ENCODE peak calls at places on chromosomes 13 and 19, in six cellular contexts. One of them, this sample, is unnamed.

GRCh38 chr13:48476215-48476614 is 56.7 kb downstream of the RCBTB2 start:
- DNase-seq in stimulated activated CD4-positive, alpha-beta T cell treated with anti-CD3 and anti-CD28 coated beads, Interleukin-1b, Interleukin-23, amount 100 ng/mL, for 24 hours: no peak
- DNase-seq in effector CD4-positive, alpha-beta T cell: no peak
- DNase-seq in NCI-H460: no peak
- DNase-seq in frontal cortex: no peak
- DNase-seq in psoas muscle: no peak
- DNase-seq in this sample: no peak

GRCh38 chr19:35248310-35249145 is at the start of gene LSR:
- DNase-seq in stimulated activated CD4-positive, alpha-beta T cell treated with anti-CD3 and anti-CD28 coated beads, Interleukin-1b, Interleukin-23, amount 100 ng/mL, for 24 hours: peak
- DNase-seq in effector CD4-positive, alpha-beta T cell: peak
- DNase-seq in NCI-H460: no peak
- DNase-seq in frontal cortex: no peak
- DNase-seq in psoas muscle: no peak
- DNase-seq in this sample: no peak

GRCh38 chr13:101007245-101007644 is 332.6 kb upstream of the TMTC4 start:
- DNase-seq in stimulated activated CD4-positive, alpha-beta T cell treated with anti-CD3 and anti-CD28 coated beads, Interleukin-1b, Interleukin-23, amount 100 ng/mL, for 24 hours: no peak
- DNase-seq in effector CD4-positive, alpha-beta T cell: no peak
- DNase-seq in NCI-H460: no peak
- DNase-seq in frontal cortex: no peak
- DNase-seq in psoas muscle: no peak
- DNase-seq in this sample: no peak

GRCh38 chr19:805161-805561 is 7.9 kb downstream of the PTBP1 start:
- DNase-seq in stimulated activated CD4-positive, alpha-beta T cell treated with anti-CD3 and anti-CD28 coated beads, Interleukin-1b, Interleukin-23, amount 100 ng/mL, for 24 hours: no peak
- DNase-seq in effector CD4-positive, alpha-beta T cell: no peak
- DNase-seq in NCI-H460: no peak
- DNase-seq in frontal cortex: no peak
- DNase-seq in psoas muscle: no peak
- DNase-seq in this sample: no peak

GRCh38 chr19:47356900-47357299 is 7.8 kb downstream of the DHX34 start:
- DNase-seq in stimulated activated CD4-positive, alpha-beta T cell treated with anti-CD3 and anti-CD28 coated beads, Interleukin-1b, Interleukin-23, amount 100 ng/mL, for 24 hours: no peak
- DNase-seq in effector CD4-positive, alpha-beta T cell: no peak
- DNase-seq in NCI-H460: no peak
- DNase-seq in frontal cortex: no peak
- DNase-seq in psoas muscle: no peak
- DNase-seq in this sample: no peak

GRCh38 chr19:58056261-58056660 is 2.8 kb upstream of the ZNF135 start:
- DNase-seq in stimulated activated CD4-positive, alpha-beta T cell treated with anti-CD3 and anti-CD28 coated beads, Interleukin-1b, Interleukin-23, amount 100 ng/mL, for 24 hours: no peak
- DNase-seq in effector CD4-positive, alpha-beta T cell: no peak
- DNase-seq in NCI-H460: no peak
- DNase-seq in frontal cortex: no peak
- DNase-seq in psoas muscle: no peak
- DNase-seq in this sample: no peak

GRCh38 chr19:47813304-47813994 is 8.3 kb upstream of the CRX start:
- DNase-seq in stimulated activated CD4-positive, alpha-beta T cell treated with anti-CD3 and anti-CD28 coated beads, Interleukin-1b, Interleukin-23, amount 100 ng/mL, for 24 hours: peak
- DNase-seq in effector CD4-positive, alpha-beta T cell: peak
- DNase-seq in NCI-H460: peak
- DNase-seq in frontal cortex: peak
- DNase-seq in psoas muscle: peak
- DNase-seq in this sample: peak

GRCh38 chr13:71789952-71790351 is 77.1 kb downstream of the DACH1 start:
- DNase-seq in stimulated activated CD4-positive, alpha-beta T cell treated with anti-CD3 and anti-CD28 coated beads, Interleukin-1b, Interleukin-23, amount 100 ng/mL, for 24 hours: no peak
- DNase-seq in effector CD4-positive, alpha-beta T cell: no peak
- DNase-seq in NCI-H460: no peak
- DNase-seq in frontal cortex: no peak
- DNase-seq in psoas muscle: no peak
- DNase-seq in this sample: no peak

GRCh38 chr13:43291289-43292055 is 268.1 kb downstream of the DNAJC15 start:
- DNase-seq in stimulated activated CD4-positive, alpha-beta T cell treated with anti-CD3 and anti-CD28 coated beads, Interleukin-1b, Interleukin-23, amount 100 ng/mL, for 24 hours: no peak
- DNase-seq in effector CD4-positive, alpha-beta T cell: no peak
- DNase-seq in NCI-H460: no peak
- DNase-seq in frontal cortex: no peak
- DNase-seq in psoas muscle: no peak
- DNase-seq in this sample: no peak

GRCh38 chr13:93915269-93915809 is 564.1 kb downstream of the DCT start:
- DNase-seq in stimulated activated CD4-positive, alpha-beta T cell treated with anti-CD3 and anti-CD28 coated beads, Interleukin-1b, Interleukin-23, amount 100 ng/mL, for 24 hours: no peak
- DNase-seq in effector CD4-positive, alpha-beta T cell: no peak
- DNase-seq in NCI-H460: no peak
- DNase-seq in frontal cortex: no peak
- DNase-seq in psoas muscle: no peak
- DNase-seq in this sample: no peak

GRCh38 chr19:28289294-28290063 is 923.5 kb downstream of the UQCRFS1 start:
- DNase-seq in stimulated activated CD4-positive, alpha-beta T cell treated with anti-CD3 and anti-CD28 coated beads, Interleukin-1b, Interleukin-23, amount 100 ng/mL, for 24 hours: no peak
- DNase-seq in effector CD4-positive, alpha-beta T cell: no peak
- DNase-seq in NCI-H460: no peak
- DNase-seq in frontal cortex: peak
- DNase-seq in psoas muscle: no peak
- DNase-seq in this sample: peak

GRCh38 chr19:2345794-2346663 is 14.0 kb upstream of the TMPRSS9 start:
- DNase-seq in stimulated activated CD4-positive, alpha-beta T cell treated with anti-CD3 and anti-CD28 coated beads, Interleukin-1b, Interleukin-23, amount 100 ng/mL, for 24 hours: no peak
- DNase-seq in effector CD4-positive, alpha-beta T cell: no peak
- DNase-seq in NCI-H460: no peak
- DNase-seq in frontal cortex: no peak
- DNase-seq in psoas muscle: peak
- DNase-seq in this sample: no peak

GRCh38 chr13:63420685-63421084 is 2005.0 kb upstream of the PCDH20 start:
- DNase-seq in stimulated activated CD4-positive, alpha-beta T cell treated with anti-CD3 and anti-CD28 coated beads, Interleukin-1b, Interleukin-23, amount 100 ng/mL, for 24 hours: no peak
- DNase-seq in effector CD4-positive, alpha-beta T cell: no peak
- DNase-seq in NCI-H460: no peak
- DNase-seq in frontal cortex: no peak
- DNase-seq in psoas muscle: no peak
- DNase-seq in this sample: no peak

GRCh38 chr13:80473695-80474094 is 132.8 kb upstream of the SPRY2 start:
- DNase-seq in stimulated activated CD4-positive, alpha-beta T cell treated with anti-CD3 and anti-CD28 coated beads, Interleukin-1b, Interleukin-23, amount 100 ng/mL, for 24 hours: no peak
- DNase-seq in effector CD4-positive, alpha-beta T cell: no peak
- DNase-seq in NCI-H460: peak
- DNase-seq in frontal cortex: no peak
- DNase-seq in psoas muscle: no peak
- DNase-seq in this sample: no peak

GRCh38 chr13:40692946-40693345 is 26.5 kb upstream of the FOXO1 start:
- DNase-seq in stimulated activated CD4-positive, alpha-beta T cell treated with anti-CD3 and anti-CD28 coated beads, Interleukin-1b, Interleukin-23, amount 100 ng/mL, for 24 hours: no peak
- DNase-seq in effector CD4-positive, alpha-beta T cell: no peak
- DNase-seq in NCI-H460: no peak
- DNase-seq in frontal cortex: no peak
- DNase-seq in psoas muscle: no peak
- DNase-seq in this sample: no peak

GRCh38 chr13:50326746-50327145 is 311.5 kb downstream of the KCNRG start:
- DNase-seq in stimulated activated CD4-positive, alpha-beta T cell treated with anti-CD3 and anti-CD28 coated beads, Interleukin-1b, Interleukin-23, amount 100 ng/mL, for 24 hours: no peak
- DNase-seq in effector CD4-positive, alpha-beta T cell: no peak
- DNase-seq in NCI-H460: no peak
- DNase-seq in frontal cortex: no peak
- DNase-seq in psoas muscle: no peak
- DNase-seq in this sample: no peak

GRCh38 chr13:80342541-80343371 is 1.8 kb upstream of the SPRY2 start:
- DNase-seq in stimulated activated CD4-positive, alpha-beta T cell treated with anti-CD3 and anti-CD28 coated beads, Interleukin-1b, Interleukin-23, amount 100 ng/mL, for 24 hours: peak
- DNase-seq in effector CD4-positive, alpha-beta T cell: peak
- DNase-seq in NCI-H460: peak
- DNase-seq in frontal cortex: peak
- DNase-seq in psoas muscle: peak
- DNase-seq in this sample: peak

GRCh38 chr19:46426506-46427162 is 2.1 kb downstream of the PNMA8C start:
- DNase-seq in stimulated activated CD4-positive, alpha-beta T cell treated with anti-CD3 and anti-CD28 coated beads, Interleukin-1b, Interleukin-23, amount 100 ng/mL, for 24 hours: peak
- DNase-seq in effector CD4-positive, alpha-beta T cell: no peak
- DNase-seq in NCI-H460: peak
- DNase-seq in frontal cortex: peak
- DNase-seq in psoas muscle: peak
- DNase-seq in this sample: peak

GRCh38 chr13:32804673-32805260 is 211.5 kb upstream of the KL start:
- DNase-seq in stimulated activated CD4-positive, alpha-beta T cell treated with anti-CD3 and anti-CD28 coated beads, Interleukin-1b, Interleukin-23, amount 100 ng/mL, for 24 hours: no peak
- DNase-seq in effector CD4-positive, alpha-beta T cell: no peak
- DNase-seq in NCI-H460: no peak
- DNase-seq in frontal cortex: no peak
- DNase-seq in psoas muscle: no peak
- DNase-seq in this sample: no peak

GRCh38 chr19:2887391-2887914 is 13.3 kb upstream of the ZNF57 start:
- DNase-seq in stimulated activated CD4-positive, alpha-beta T cell treated with anti-CD3 and anti-CD28 coated beads, Interleukin-1b, Interleukin-23, amount 100 ng/mL, for 24 hours: no peak
- DNase-seq in effector CD4-positive, alpha-beta T cell: no peak
- DNase-seq in NCI-H460: peak
- DNase-seq in frontal cortex: peak
- DNase-seq in psoas muscle: no peak
- DNase-seq in this sample: peak

GRCh38 chr13:25409938-25410337 is 38.2 kb downstream of the ATP8A2 start:
- DNase-seq in stimulated activated CD4-positive, alpha-beta T cell treated with anti-CD3 and anti-CD28 coated beads, Interleukin-1b, Interleukin-23, amount 100 ng/mL, for 24 hours: no peak
- DNase-seq in effector CD4-positive, alpha-beta T cell: no peak
- DNase-seq in NCI-H460: no peak
- DNase-seq in frontal cortex: no peak
- DNase-seq in psoas muscle: no peak
- DNase-seq in this sample: no peak

GRCh38 chr13:30796132-30796832 is 60.9 kb downstream of the ALOX5AP start:
- DNase-seq in stimulated activated CD4-positive, alpha-beta T cell treated with anti-CD3 and anti-CD28 coated beads, Interleukin-1b, Interleukin-23, amount 100 ng/mL, for 24 hours: no peak
- DNase-seq in effector CD4-positive, alpha-beta T cell: no peak
- DNase-seq in NCI-H460: peak
- DNase-seq in frontal cortex: no peak
- DNase-seq in psoas muscle: no peak
- DNase-seq in this sample: peak

GRCh38 chr13:97316390-97316789 is 94.3 kb downstream of the MBNL2 start:
- DNase-seq in stimulated activated CD4-positive, alpha-beta T cell treated with anti-CD3 and anti-CD28 coated beads, Interleukin-1b, Interleukin-23, amount 100 ng/mL, for 24 hours: no peak
- DNase-seq in effector CD4-positive, alpha-beta T cell: no peak
- DNase-seq in NCI-H460: no peak
- DNase-seq in frontal cortex: no peak
- DNase-seq in psoas muscle: no peak
- DNase-seq in this sample: no peak

GRCh38 chr19:1019980-1020867 is 699 bp downstream of the TMEM259 start:
- DNase-seq in stimulated activated CD4-positive, alpha-beta T cell treated with anti-CD3 and anti-CD28 coated beads, Interleukin-1b, Interleukin-23, amount 100 ng/mL, for 24 hours: no peak
- DNase-seq in effector CD4-positive, alpha-beta T cell: no peak
- DNase-seq in NCI-H460: no peak
- DNase-seq in frontal cortex: no peak
- DNase-seq in psoas muscle: peak
- DNase-seq in this sample: no peak

GRCh38 chr13:109610517-109610916 is 175.9 kb downstream of the IRS2 start:
- DNase-seq in stimulated activated CD4-positive, alpha-beta T cell treated with anti-CD3 and anti-CD28 coated beads, Interleukin-1b, Interleukin-23, amount 100 ng/mL, for 24 hours: peak
- DNase-seq in effector CD4-positive, alpha-beta T cell: peak
- DNase-seq in NCI-H460: peak
- DNase-seq in frontal cortex: no peak
- DNase-seq in psoas muscle: peak
- DNase-seq in this sample: no peak

GRCh38 chr19:51687791-51688664 is 5.1 kb upstream of the SPACA6 start:
- DNase-seq in stimulated activated CD4-positive, alpha-beta T cell treated with anti-CD3 and anti-CD28 coated beads, Interleukin-1b, Interleukin-23, amount 100 ng/mL, for 24 hours: no peak
- DNase-seq in effector CD4-positive, alpha-beta T cell: no peak
- DNase-seq in NCI-H460: no peak
- DNase-seq in frontal cortex: no peak
- DNase-seq in psoas muscle: peak
- DNase-seq in this sample: no peak

GRCh38 chr13:100725472-100725871 is 50.9 kb upstream of the TMTC4 start:
- DNase-seq in stimulated activated CD4-positive, alpha-beta T cell treated with anti-CD3 and anti-CD28 coated beads, Interleukin-1b, Interleukin-23, amount 100 ng/mL, for 24 hours: no peak
- DNase-seq in effector CD4-positive, alpha-beta T cell: no peak
- DNase-seq in NCI-H460: no peak
- DNase-seq in frontal cortex: no peak
- DNase-seq in psoas muscle: no peak
- DNase-seq in this sample: no peak

GRCh38 chr13:27481766-27482165 is 31.4 kb upstream of the MTIF3 start:
- DNase-seq in stimulated activated CD4-positive, alpha-beta T cell treated with anti-CD3 and anti-CD28 coated beads, Interleukin-1b, Interleukin-23, amount 100 ng/mL, for 24 hours: peak
- DNase-seq in effector CD4-positive, alpha-beta T cell: no peak
- DNase-seq in NCI-H460: peak
- DNase-seq in frontal cortex: no peak
- DNase-seq in psoas muscle: no peak
- DNase-seq in this sample: peak

GRCh38 chr19:1651548-1652394 is 644 bp downstream of the TCF3 start:
- DNase-seq in stimulated activated CD4-positive, alpha-beta T cell treated with anti-CD3 and anti-CD28 coated beads, Interleukin-1b, Interleukin-23, amount 100 ng/mL, for 24 hours: no peak
- DNase-seq in effector CD4-positive, alpha-beta T cell: peak
- DNase-seq in NCI-H460: no peak
- DNase-seq in frontal cortex: peak
- DNase-seq in psoas muscle: peak
- DNase-seq in this sample: no peak

GRCh38 chr13:67977081-67977480 is 746.9 kb upstream of the PCDH9 start:
- DNase-seq in stimulated activated CD4-positive, alpha-beta T cell treated with anti-CD3 and anti-CD28 coated beads, Interleukin-1b, Interleukin-23, amount 100 ng/mL, for 24 hours: no peak
- DNase-seq in effector CD4-positive, alpha-beta T cell: no peak
- DNase-seq in NCI-H460: no peak
- DNase-seq in frontal cortex: no peak
- DNase-seq in psoas muscle: no peak
- DNase-seq in this sample: no peak

GRCh38 chr19:54309811-54310210 is 3.2 kb downstream of the LILRA5 start:
- DNase-seq in stimulated activated CD4-positive, alpha-beta T cell treated with anti-CD3 and anti-CD28 coated beads, Interleukin-1b, Interleukin-23, amount 100 ng/mL, for 24 hours: no peak
- DNase-seq in effector CD4-positive, alpha-beta T cell: no peak
- DNase-seq in NCI-H460: no peak
- DNase-seq in frontal cortex: no peak
- DNase-seq in psoas muscle: no peak
- DNase-seq in this sample: no peak

GRCh38 chr19:17020380-17020779 is 6.2 kb downstream of the CPAMD8 start:
- DNase-seq in stimulated activated CD4-positive, alpha-beta T cell treated with anti-CD3 and anti-CD28 coated beads, Interleukin-1b, Interleukin-23, amount 100 ng/mL, for 24 hours: no peak
- DNase-seq in effector CD4-positive, alpha-beta T cell: no peak
- DNase-seq in NCI-H460: no peak
- DNase-seq in frontal cortex: no peak
- DNase-seq in psoas muscle: no peak
- DNase-seq in this sample: no peak

GRCh38 chr19:19382118-19382517 is 23.4 kb upstream of the GATAD2A start:
- DNase-seq in stimulated activated CD4-positive, alpha-beta T cell treated with anti-CD3 and anti-CD28 coated beads, Interleukin-1b, Interleukin-23, amount 100 ng/mL, for 24 hours: no peak
- DNase-seq in effector CD4-positive, alpha-beta T cell: no peak
- DNase-seq in NCI-H460: no peak
- DNase-seq in frontal cortex: no peak
- DNase-seq in psoas muscle: no peak
- DNase-seq in this sample: no peak

GRCh38 chr13:27352698-27353097 is 71.7 kb upstream of the GTF3A start:
- DNase-seq in stimulated activated CD4-positive, alpha-beta T cell treated with anti-CD3 and anti-CD28 coated beads, Interleukin-1b, Interleukin-23, amount 100 ng/mL, for 24 hours: no peak
- DNase-seq in effector CD4-positive, alpha-beta T cell: no peak
- DNase-seq in NCI-H460: no peak
- DNase-seq in frontal cortex: no peak
- DNase-seq in psoas muscle: no peak
- DNase-seq in this sample: no peak

GRCh38 chr19:13794388-13794751 is 873 bp upstream of the ZSWIM4 start:
- DNase-seq in stimulated activated CD4-positive, alpha-beta T cell treated with anti-CD3 and anti-CD28 coated beads, Interleukin-1b, Interleukin-23, amount 100 ng/mL, for 24 hours: no peak
- DNase-seq in effector CD4-positive, alpha-beta T cell: no peak
- DNase-seq in NCI-H460: no peak
- DNase-seq in frontal cortex: no peak
- DNase-seq in psoas muscle: peak
- DNase-seq in this sample: no peak

GRCh38 chr19:35757231-35757748 is 461 bp upstream of the HSPB6 start:
- DNase-seq in stimulated activated CD4-positive, alpha-beta T cell treated with anti-CD3 and anti-CD28 coated beads, Interleukin-1b, Interleukin-23, amount 100 ng/mL, for 24 hours: no peak
- DNase-seq in effector CD4-positive, alpha-beta T cell: no peak
- DNase-seq in NCI-H460: no peak
- DNase-seq in frontal cortex: no peak
- DNase-seq in psoas muscle: peak
- DNase-seq in this sample: no peak

GRCh38 chr19:23436944-23437343 is 41.7 kb upstream of the ZNF91 start:
- DNase-seq in stimulated activated CD4-positive, alpha-beta T cell treated with anti-CD3 and anti-CD28 coated beads, Interleukin-1b, Interleukin-23, amount 100 ng/mL, for 24 hours: no peak
- DNase-seq in effector CD4-positive, alpha-beta T cell: no peak
- DNase-seq in NCI-H460: no peak
- DNase-seq in frontal cortex: no peak
- DNase-seq in psoas muscle: no peak
- DNase-seq in this sample: no peak